ENCODE peak calls at places on chromosomes 5 and 9, in seven cellular contexts. Y, N, R, H, P, S and V are unnamed samples.

GRCh38 chr5:137611011-137611580 is 112.0 kb upstream of the SPOCK1 start:
- DNase-seq in P (no peak), H (no peak), Y (no peak), N (no peak), S (no peak), R (no peak), V (no peak)

GRCh38 chr9:69976165-69976564 is 67.5 kb upstream of the MAMDC2 start:
- DNase-seq in N (peak; percentile 72), H (peak; percentile 70), Y (no peak), S (no peak), P (no peak), R (no peak), V (no peak)

GRCh38 chr9:132124800-132125199 is 37.1 kb upstream of the NTNG2 start:
- DNase-seq in R (no peak), P (no peak), S (no peak), Y (no peak), H (no peak), N (no peak), V (no peak)

GRCh38 chr9:335373-335772 is 120.7 kb downstream of the DOCK8 start:
- DNase-seq in S (no peak), N (no peak), R (no peak), P (no peak), Y (no peak), H (no peak), V (no peak)

GRCh38 chr9:125538092-125538473 is 168.9 kb downstream of the MAPKAP1 start:
- DNase-seq in P (no peak), N (peak; percentile 92), H (peak; percentile 87), R (peak; percentile 89), S (no peak), Y (no peak), V (peak; percentile 76)

GRCh38 chr9:28365736-28366135 is 792.5 kb upstream of the C9orf72 start:
- DNase-seq in H (no peak), N (no peak), R (no peak), S (no peak), P (no peak), Y (no peak), V (no peak)

GRCh38 chr5:20446121-20446520 is 458.1 kb upstream of the CDH18 start:
- DNase-seq in Y (no peak), R (no peak), N (no peak), S (no peak), P (no peak), H (no peak), V (no peak)

GRCh38 chr9:137025120-137025966 is 2.7 kb downstream of the ABCA2 start:
- DNase-seq in H (no peak), S (no peak), P (peak; percentile 96), R (peak; percentile 93), Y (no peak), N (no peak), V (no peak)

GRCh38 chr9:79292731-79293280 is 279.0 kb upstream of the TLE4 start:
- DNase-seq in S (no peak), N (no peak), P (no peak), R (no peak), H (no peak), Y (no peak), V (no peak)

GRCh38 chr9:19022206-19022605 is 10.8 kb downstream of the SAXO1 start:
- DNase-seq in Y (no peak), S (no peak), R (no peak), P (no peak), N (no peak), H (no peak), V (no peak)

GRCh38 chr9:121750715-121751623 is 99.5 kb downstream of the DAB2IP start:
- DNase-seq in P (peak; percentile 71), N (no peak), R (no peak), Y (no peak), H (no peak), S (no peak), V (no peak)

GRCh38 chr9:136857166-136857565 is 5.0 kb downstream of the MAMDC4 start:
- DNase-seq in R (no peak), N (no peak), Y (no peak), H (no peak), S (no peak), P (no peak), V (no peak)

GRCh38 chr5:3412146-3412545 is 183.5 kb upstream of the IRX1 start:
- DNase-seq in H (no peak), N (no peak), R (no peak), Y (no peak), P (no peak), S (no peak), V (no peak)

GRCh38 chr9:26264709-26265601 is 586.7 kb upstream of the TUSC1 start:
- DNase-seq in P (no peak), N (peak; percentile 38), Y (no peak), S (no peak), H (peak; percentile 76), R (no peak), V (peak; percentile 70)

GRCh38 chr5:132420706-132421272 is 51.3 kb downstream of the SLC22A5 start:
- DNase-seq in S (no peak), R (no peak), N (no peak), P (no peak), Y (no peak), H (no peak), V (no peak)

GRCh38 chr9:95048225-95049087 is 269.1 kb downstream of the FANCC start:
- DNase-seq in Y (peak; percentile 57), P (peak; percentile 66), R (peak; percentile 65), S (peak; percentile 39), N (peak; percentile 36), H (peak; percentile 62), V (peak; percentile 76)

GRCh38 chr5:171840066-171840465 is 54.4 kb downstream of the SMIM23 start:
- DNase-seq in Y (no peak), R (no peak), N (no peak), S (no peak), H (no peak), P (no peak), V (no peak)

GRCh38 chr9:76216161-76216649 is 178.0 kb downstream of the RFK start:
- DNase-seq in H (peak; percentile 83), S (no peak), N (peak; percentile 94), P (no peak), Y (no peak), R (no peak), V (peak; percentile 2)

GRCh38 chr5:172389578-172390112 is 64.7 kb downstream of the SH3PXD2B start:
- DNase-seq in S (no peak), Y (no peak), R (no peak), N (no peak), H (no peak), P (no peak), V (no peak)

GRCh38 chr9:131650254-131650653 is 89.6 kb downstream of the RAPGEF1 start:
- DNase-seq in H (peak; percentile 96), N (peak; percentile 87), P (no peak), Y (no peak), S (no peak), R (no peak), V (peak; percentile 88)

GRCh38 chr5:87845734-87846133 is 422.9 kb downstream of the TMEM161B start:
- DNase-seq in H (no peak), R (no peak), S (no peak), N (no peak), P (no peak), Y (no peak), V (no peak)

GRCh38 chr9:22255337-22255736 is 191.3 kb upstream of the DMRTA1 start:
- DNase-seq in Y (no peak), H (no peak), S (no peak), N (no peak), P (no peak), R (no peak), V (no peak)

GRCh38 chr9:99118782-99119466 is 14.0 kb downstream of the TGFBR1 start:
- DNase-seq in H (no peak), Y (peak; percentile 69), S (peak; percentile 22), P (no peak), R (no peak), N (no peak), V (no peak)

GRCh38 chr9:92759990-92760893 is 4.4 kb downstream of the BICD2 start:
- DNase-seq in R (no peak), P (peak; percentile 62), S (no peak), Y (no peak), H (peak; percentile 72), N (no peak), V (peak; percentile 97)

GRCh38 chr5:147642666-147643065 is 132.8 kb upstream of the DPYSL3 start:
- DNase-seq in P (no peak), Y (no peak), S (no peak), H (no peak), N (no peak), R (no peak), V (no peak)

GRCh38 chr9:69877852-69878507 is 57.4 kb downstream of the CFAP95 start:
- DNase-seq in N (peak; percentile 67), Y (no peak), R (peak; percentile 23), H (peak; percentile 68), S (no peak), P (no peak), V (no peak)